ENCODE peak calls at places on chromosomes 2 and 18, in four cellular contexts. V, O, Y and E are unnamed samples.

GRCh38 chr18:44128365-44128764 is 552.3 kb upstream of the SETBP1 start:
- DNase-seq in V (no peak), O (no peak), Y (no peak), E (no peak)

GRCh38 chr18:65057439-65058083 is 693.3 kb upstream of the CDH7 start:
- DNase-seq in V (no peak), O (no peak), Y (no peak), E (no peak)

GRCh38 chr2:45814528-45814927 is 163.1 kb downstream of the PRKCE start:
- DNase-seq in V (no peak), O (no peak), Y (no peak), E (no peak)

GRCh38 chr2:134212726-134213125 is 41.1 kb upstream of the MGAT5 start:
- DNase-seq in V (no peak), O (no peak), Y (no peak), E (no peak)

GRCh38 chr2:9222246-9222898 is 15.8 kb downstream of the ASAP2 start:
- DNase-seq in V (no peak), O (no peak), Y (no peak), E (no peak)

GRCh38 chr2:118371500-118371899 is 283.2 kb downstream of the INSIG2 start:
- DNase-seq in V (peak; percentile 48), O (peak; percentile 69), Y (no peak), E (peak; percentile 45)

GRCh38 chr2:9656270-9656766 is 25.5 kb upstream of the YWHAQ start:
- DNase-seq in V (no peak), O (no peak), Y (no peak), E (no peak)

GRCh38 chr2:127612111-127612822 is 33.7 kb upstream of the GPR17 start:
- DNase-seq in V (no peak), O (peak; percentile 2), Y (no peak), E (no peak)

GRCh38 chr18:40583671-40584070 is 1371.4 kb upstream of the PIK3C3 start:
- DNase-seq in V (no peak), O (no peak), Y (no peak), E (no peak)

GRCh38 chr18:31100598-31101147 is 1.5 kb downstream of the DSC2 start:
- DNase-seq in V (peak; percentile 39), O (peak; percentile 43), Y (no peak), E (peak; percentile 31)

GRCh38 chr18:13543811-13544732 is 182.3 kb downstream of the FAM210A start:
- DNase-seq in V (no peak), O (no peak), Y (no peak), E (no peak)

GRCh38 chr18:58069104-58069503 is 25.1 kb downstream of the NEDD4L start:
- DNase-seq in V (no peak), O (no peak), Y (no peak), E (no peak)

GRCh38 chr2:235390108-235390815 is 103.6 kb upstream of the AGAP1 start:
- DNase-seq in V (no peak), O (no peak), Y (no peak), E (no peak)

GRCh38 chr2:191041418-191042161 is 27.6 kb upstream of the STAT1 start:
- DNase-seq in V (no peak), O (peak; percentile 69), Y (no peak), E (no peak)

GRCh38 chr2:47908682-47909081 is 2.4 kb upstream of the FBXO11 start:
- DNase-seq in V (no peak), O (no peak), Y (no peak), E (no peak)
- H3K4me3 ChIP-seq in V (no peak overlapping the region), O (no peak overlapping the region), Y (no peak overlapping the region), E (no peak overlapping the region)

GRCh38 chr18:62258606-62259005 is 66.5 kb upstream of the TNFRSF11A start:
- DNase-seq in V (no peak), O (peak; percentile 16), Y (no peak), E (no peak)
- H3K36me3 ChIP-seq in V (peaks cover 94% of the 10 kb centered on the region), O (no peaks in the 10 kb centered on the region), Y (peaks cover 72% of the 10 kb centered on the region), E (peaks cover 5% of the 10 kb centered on the region)

GRCh38 chr2:136381722-136382633 is 264.0 kb upstream of the CXCR4 start:
- DNase-seq in V (no peak), O (no peak), Y (no peak), E (no peak)
- H3K4me3 ChIP-seq in V (no peak overlapping the region), O (no peak overlapping the region), Y (no peak overlapping the region), E (no peak overlapping the region)

GRCh38 chr2:150076281-150076680 is 411.2 kb downstream of the RND3 start:
- DNase-seq in V (no peak), O (no peak), Y (no peak), E (no peak)
- H3K36me3 ChIP-seq in V (no peaks in the 10 kb centered on the region), O (no peaks in the 10 kb centered on the region), Y (no peaks in the 10 kb centered on the region), E (no peaks in the 10 kb centered on the region)

GRCh38 chr18:23114171-23114881 is 21.0 kb upstream of the CABLES1 start:
- DNase-seq in V (no peak), O (no peak), Y (no peak), E (no peak)
- H3K4me3 ChIP-seq in V (no peak overlapping the region), O (no peak overlapping the region), Y (no peak overlapping the region), E (no peak overlapping the region)

DNA sequence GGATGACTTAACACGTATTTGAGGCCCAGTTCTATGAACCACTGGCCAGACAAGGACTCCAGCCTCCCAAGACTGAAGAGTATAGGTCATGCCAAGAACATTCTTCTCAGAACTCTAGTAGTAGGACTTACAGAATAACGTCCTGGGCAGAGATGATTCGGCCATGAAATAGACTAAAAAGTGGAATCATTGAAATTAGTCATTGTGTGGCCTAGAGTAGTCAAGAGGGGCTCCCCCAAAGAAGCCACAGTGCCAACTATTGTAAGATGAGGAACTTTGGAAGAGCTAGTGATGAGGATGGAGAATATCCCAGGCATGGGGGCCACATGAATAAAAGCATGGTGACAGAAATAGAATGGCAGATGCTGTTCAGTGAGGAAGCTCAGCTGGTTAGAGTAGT is 101.1 kb downstream of the TRIB2 start:
- DNase-seq in V (no peak), O (no peak), Y (no peak), E (no peak)
- H3K36me3 ChIP-seq in V (no peaks in the 10 kb centered on the region), O (no peaks in the 10 kb centered on the region), Y (no peaks in the 10 kb centered on the region), E (no peaks in the 10 kb centered on the region)

GRCh38 chr2:163185160-163185559 is 346.6 kb upstream of the KCNH7 start:
- DNase-seq in V (no peak), O (no peak), Y (no peak), E (no peak)

GRCh38 chr2:163191372-163191771 is 352.8 kb upstream of the KCNH7 start:
- DNase-seq in V (peak; percentile 45), O (peak; percentile 54), Y (no peak), E (peak; percentile 11)

GRCh38 chr2:163182764-163183354 is 344.3 kb upstream of the KCNH7 start:
- DNase-seq in V (no peak), O (peak; percentile 10), Y (no peak), E (no peak)

GRCh38 chr2:163187995-163188655 is 349.6 kb upstream of the KCNH7 start:
- DNase-seq in V (no peak), O (no peak), Y (no peak), E (no peak)

GRCh38 chr2:163187119-163187518 is 348.6 kb upstream of the KCNH7 start:
- DNase-seq in V (peak; percentile 39), O (no peak), Y (no peak), E (no peak)
- H3K4me3 ChIP-seq in V (no peak overlapping the region), O (no peak overlapping the region), Y (no peak overlapping the region), E (no peak overlapping the region)

GRCh38 chr2:150474326-150475074 is 13.0 kb downstream of the RND3 start:
- DNase-seq in V (no peak), O (no peak), Y (no peak), E (no peak)

GRCh38 chr2:150470435-150470834 is 17.0 kb downstream of the RND3 start:
- DNase-seq in V (no peak), O (peak; percentile 44), Y (no peak), E (no peak)

GRCh38 chr2:150469706-150470105 is 17.8 kb downstream of the RND3 start:
- DNase-seq in V (no peak), O (no peak), Y (no peak), E (no peak)

GRCh38 chr2:150473767-150474166 is 13.7 kb downstream of the RND3 start:
- DNase-seq in V (no peak), O (no peak), Y (no peak), E (no peak)

DNA sequence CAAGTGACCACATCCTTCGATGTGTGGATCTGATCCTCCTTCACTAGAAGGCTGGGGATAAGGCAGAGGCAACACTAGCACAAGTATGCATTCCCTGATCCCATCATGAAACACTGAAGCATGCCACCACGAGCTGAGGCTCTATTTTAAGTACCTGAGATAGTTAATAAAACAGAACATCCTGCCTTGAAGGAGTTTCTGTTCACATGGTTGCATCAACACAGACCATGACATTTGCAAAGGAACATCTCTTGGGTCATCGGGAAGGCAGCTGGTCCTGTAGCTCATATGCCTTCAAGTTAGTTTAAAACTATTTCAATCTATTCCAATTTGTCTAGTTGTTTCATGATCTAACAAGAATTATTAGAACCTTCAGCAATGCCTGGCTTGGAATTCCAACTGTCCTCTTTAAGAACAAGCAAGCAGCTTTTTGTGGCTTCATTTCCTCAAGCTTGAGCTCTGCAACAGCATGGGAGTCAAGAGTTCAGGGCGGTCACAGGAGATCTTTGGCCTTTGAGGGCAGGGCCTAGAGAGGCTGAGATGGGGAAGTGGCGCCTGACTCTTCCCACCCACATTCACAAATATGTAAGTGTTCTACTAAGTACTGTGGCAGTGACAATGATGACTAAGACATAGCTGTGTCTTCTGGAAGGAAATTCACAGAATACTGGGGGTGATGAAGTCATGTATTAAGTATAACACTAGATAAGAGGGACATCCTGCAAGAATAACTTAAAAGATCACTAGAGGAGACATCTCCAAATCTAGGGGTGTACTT is 15.2 kb downstream of the RND3 start:
- DNase-seq in V (no peak), O (peak; percentile 64), Y (peak; percentile 31), E (no peak)
- H3K36me3 ChIP-seq in V (peaks cover 99% of the 10 kb centered on the region), O (peaks cover 12% of the 10 kb centered on the region), Y (peaks cover 51% of the 10 kb centered on the region), E (peaks cover 10% of the 10 kb centered on the region)